ENCODE peak calls at places on chromosomes 6 and 20, in six cellular contexts. M, X, P, Y, F and J are unnamed samples.

GRCh38 chr6:36546664-36546957 is 668 bp downstream of the STK38 start:
- DNase-seq in M (no peak), X (no peak), P (no peak), Y (no peak), F (no peak), J (no peak)

GRCh38 chr6:14053776-14054175 is 63.8 kb upstream of the CD83 start:
- DNase-seq in F (no peak), X (peak), M (no peak), Y (no peak), P (no peak), J (no peak)

GRCh38 chr6:56714982-56715456 is 72.3 kb upstream of the DST start:
- DNase-seq in Y (no peak), P (no peak), X (peak), F (no peak), M (no peak), J (no peak)

GRCh38 chr6:39224523-39225182 is 4.6 kb downstream of the KCNK5 start:
- DNase-seq in Y (no peak), F (no peak), P (no peak), M (peak), X (no peak), J (no peak)

GRCh38 chr6:99349620-99350141 is at the start of gene FAXC:
- DNase-seq in X (peak), M (peak), Y (no peak), P (no peak), F (peak), J (no peak)

GRCh38 chr20:48583801-48584200 is 244.0 kb downstream of the PREX1 start:
- DNase-seq in M (peak), F (no peak), P (no peak), Y (no peak), X (no peak), J (no peak)

GRCh38 chr6:158686791-158687381 is 37.0 kb downstream of the SYTL3 start:
- DNase-seq in X (no peak), Y (no peak), P (no peak), F (no peak), M (no peak), J (no peak)

GRCh38 chr6:139114741-139115140 is 20.1 kb upstream of the HECA start:
- DNase-seq in P (no peak), F (no peak), M (no peak), X (no peak), Y (no peak), J (no peak)

GRCh38 chr6:161133973-161134372 is 139.9 kb downstream of the AGPAT4 start:
- DNase-seq in M (no peak), P (no peak), Y (no peak), X (no peak), F (no peak), J (no peak)

GRCh38 chr6:111263837-111264236 is 176.5 kb downstream of the SLC16A10 start:
- DNase-seq in F (no peak), X (peak), P (no peak), M (no peak), Y (no peak), J (no peak)

DNA sequence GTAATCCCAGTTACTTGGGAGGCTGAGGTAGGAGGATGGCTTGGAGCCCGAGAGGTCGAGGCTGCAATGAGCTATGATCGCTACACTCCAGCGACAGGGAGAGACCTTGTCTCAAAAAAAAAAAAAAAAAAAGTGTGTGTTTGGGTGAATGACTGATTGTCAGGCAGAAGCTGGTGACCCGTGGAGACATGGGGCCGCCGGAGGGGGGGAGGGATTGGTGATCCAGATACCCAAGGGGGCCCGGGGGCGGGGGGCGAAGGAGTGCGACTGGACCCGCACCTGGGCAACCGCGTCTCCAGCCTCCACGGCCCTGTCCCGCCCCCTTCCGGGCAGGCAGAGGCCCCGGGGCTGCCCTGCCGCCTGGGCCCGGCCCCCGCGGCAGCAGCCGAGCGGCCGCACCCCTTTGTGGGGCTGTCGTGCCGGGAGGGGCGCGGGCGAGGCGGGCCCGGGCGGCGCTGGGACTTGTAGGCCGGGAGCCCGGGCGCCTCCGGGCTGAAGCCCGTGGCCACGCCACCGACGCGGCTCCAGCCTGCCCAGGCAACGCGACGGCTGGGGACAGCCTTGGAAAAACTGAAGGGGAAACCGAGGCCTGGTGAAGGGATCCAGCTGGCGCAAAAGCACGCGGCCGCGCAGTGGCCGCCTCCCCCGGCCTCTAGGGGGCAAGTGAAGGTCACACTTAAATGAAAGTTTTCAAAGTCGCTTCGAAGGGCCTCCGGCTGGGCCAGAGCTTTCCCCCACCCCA is 2.1 kb upstream of the RBM38 start:
- DNase-seq in P (peak), Y (peak), M (peak), F (peak), X (peak), J (peak)
- TF ChIP-seq POLR2A in P (no peak), Y (peak), M (no peak), F (no peak), X (no peak), J (peak)

GRCh38 chr6:44042261-44043035 is 84.8 kb downstream of the MRPL14 start:
- DNase-seq in Y (no peak), X (no peak), F (no peak), P (no peak), M (no peak), J (no peak)
- TF ChIP-seq POLR2A in Y (no peak), X (peak), F (no peak), P (no peak), M (no peak), J (no peak)

DNA sequence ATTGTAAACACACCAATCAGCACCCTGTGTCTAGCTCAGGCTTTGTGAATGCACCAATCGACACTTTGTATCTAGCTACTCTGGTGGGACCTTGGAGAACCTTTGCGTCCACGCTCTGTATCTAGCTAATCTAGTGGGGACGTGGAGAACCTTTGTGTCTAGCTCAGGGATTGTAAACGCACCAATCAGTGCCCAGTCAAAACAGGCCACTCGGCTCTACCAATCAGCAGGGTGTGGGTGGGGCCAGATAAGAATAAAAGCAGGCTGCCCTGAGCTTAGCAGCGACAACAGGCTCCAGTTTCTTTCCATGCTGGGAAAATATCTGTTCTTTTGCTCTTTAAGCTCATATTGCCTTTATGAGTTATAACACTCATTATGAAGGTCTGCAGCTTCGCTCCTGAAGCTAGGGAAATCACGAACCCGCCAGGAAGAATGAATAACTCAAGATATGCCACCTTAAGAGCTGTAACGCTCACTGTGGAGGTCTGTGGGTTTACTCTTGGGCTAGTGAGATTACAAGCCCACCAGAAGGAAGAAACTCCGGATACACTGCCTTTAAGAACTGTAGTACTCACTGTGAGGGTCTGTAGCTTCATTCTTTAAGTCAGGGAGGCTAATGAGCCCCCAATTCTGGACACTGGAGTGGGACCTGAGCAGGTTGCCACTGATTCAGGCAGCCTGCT is 2.8 kb upstream of the SSR1 start:
- DNase-seq in F (no peak), Y (no peak), X (no peak), M (no peak), P (no peak), J (no peak)
- TF ChIP-seq POLR2A in F (no peak), Y (no peak), X (no peak), M (no peak), P (no peak), J (no peak)

DNA sequence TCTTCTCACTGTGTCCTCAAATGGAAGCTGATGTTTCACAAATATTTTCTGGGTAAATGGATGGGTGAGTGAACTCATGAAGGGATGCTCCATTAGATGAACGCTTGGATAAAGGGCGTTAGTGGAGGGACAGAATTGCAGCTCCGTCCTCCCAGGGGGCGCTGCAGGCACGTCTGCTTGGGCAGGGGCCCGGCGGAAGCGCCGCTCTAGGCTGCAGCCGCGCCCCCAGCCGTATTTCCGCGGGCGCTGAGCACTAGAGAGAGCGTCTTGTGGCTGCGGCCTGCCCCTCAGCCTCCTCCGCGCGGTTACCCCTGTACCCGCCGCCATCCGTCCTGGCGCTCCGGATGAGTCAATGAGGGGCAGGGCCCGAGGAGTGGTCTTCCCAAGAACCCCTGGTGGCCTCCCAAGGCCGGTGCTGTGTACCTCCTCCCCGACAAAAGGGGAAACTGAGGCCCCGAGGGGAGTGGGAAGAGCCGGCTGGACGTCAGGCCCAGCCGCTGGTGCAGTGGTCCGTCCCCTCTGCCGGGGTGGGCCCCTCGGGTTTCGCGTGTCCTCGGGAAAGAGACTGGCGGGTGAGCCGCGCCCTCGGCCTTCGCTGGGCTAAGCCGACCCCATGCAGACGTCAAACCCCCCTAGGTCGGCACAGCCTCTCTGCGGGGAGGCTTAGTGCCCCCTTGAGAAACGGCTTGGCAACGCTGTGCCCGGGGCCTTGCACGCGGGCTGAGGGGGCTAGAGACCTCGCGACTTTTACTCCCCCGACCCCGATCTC is 11.5 kb upstream of the SNHG17 start:
- DNase-seq in X (peak), Y (peak), P (peak), M (peak), F (peak), J (peak)
- TF ChIP-seq POLR2A in X (peak), Y (peak), P (no peak), M (peak), F (peak), J (peak)

GRCh38 chr6:116680880-116681672 is at the start of gene KPNA5:
- DNase-seq in P (peak), M (peak), Y (peak), F (peak), X (peak), J (peak)
- TF ChIP-seq POLR2A in P (no peak), M (peak), Y (peak), F (peak), X (no peak), J (peak)

DNA sequence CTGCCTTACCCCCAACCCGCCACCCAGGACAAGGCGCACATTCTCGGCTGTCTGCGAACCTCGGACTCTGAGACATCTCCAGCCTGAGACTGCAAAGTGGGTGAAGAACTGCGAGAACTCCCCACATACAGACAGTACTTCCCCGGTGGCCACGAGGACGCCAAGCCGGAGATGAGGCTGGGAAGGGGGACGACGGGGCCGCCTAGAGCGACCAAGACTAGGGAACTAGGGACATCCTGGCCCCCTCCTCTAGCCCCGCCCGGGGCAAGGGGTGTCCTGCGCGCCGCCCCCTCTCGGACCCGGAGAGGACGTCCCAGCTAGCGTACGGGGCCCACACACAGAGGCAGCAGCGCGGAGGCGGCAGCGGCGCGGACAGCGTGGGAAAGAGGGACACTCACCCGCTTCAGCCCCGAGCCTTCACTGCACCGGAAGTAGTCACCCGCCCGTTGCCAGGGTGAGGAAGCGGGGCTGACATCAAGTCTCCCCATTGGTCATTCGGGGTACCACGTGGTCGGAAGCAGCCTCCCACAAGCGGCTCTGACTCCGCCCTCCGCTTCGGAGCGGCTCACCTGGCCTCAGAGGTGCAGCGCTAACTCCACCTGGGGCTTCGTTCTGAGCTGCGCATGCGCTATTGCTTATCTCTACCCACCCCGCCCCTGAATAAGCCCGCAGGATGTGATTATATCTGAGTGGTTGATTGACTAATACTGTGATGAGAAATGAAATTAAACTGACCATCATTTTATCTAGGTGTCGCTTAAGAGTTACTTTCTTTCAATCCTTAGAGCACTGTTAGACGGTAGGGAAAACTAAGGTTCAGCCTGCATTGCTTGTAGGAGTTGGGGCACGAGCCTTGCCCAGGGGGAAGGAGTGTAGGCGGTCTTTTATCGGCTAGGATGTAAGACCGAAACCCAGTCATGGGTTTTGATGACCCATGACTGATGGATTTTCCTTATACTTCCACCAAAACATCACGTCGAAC is at the start of gene TASP1:
- DNase-seq in M (peak), F (peak), P (peak), X (peak), Y (peak), J (peak)
- TF ChIP-seq POLR2A in M (peak), F (no peak), P (no peak), X (peak), Y (peak), J (peak)